ENCODE peak calls at places on chromosomes 11 and 22, in nine cellular contexts. C is MV-4-11; I is HAP-1; N is GM03348; Z is hippocampal formation; X is activated naive CD8-positive, alpha-beta T cell treated with anti-CD3 and anti-CD28 coated beads, Interleukin-2, amount 50 U/mL, for 16 hours; O is RCC 7860; K is B cell; S is SW480. H is an unnamed sample.

GRCh38 chr22:21446827-21447690 is 20.1 kb upstream of the TMEM191C start:
- DNase-seq in C (no peak), I (peak; percentile 5), N (no peak), Z (no peak), X (no peak), O (no peak), K (no peak), S (no peak), H (no peak)

GRCh38 chr11:95556342-95557151 is 233.0 kb downstream of the FAM76B start:
- DNase-seq in C (no peak), I (no peak), N (peak; percentile 27), Z (no peak), X (no peak), O (no peak), K (no peak), S (no peak), H (no peak)

GRCh38 chr11:112506852-112507251 is 246.2 kb upstream of the PLET1 start:
- DNase-seq in C (no peak), I (no peak), N (no peak), Z (no peak), X (no peak), O (no peak), K (no peak), S (no peak), H (no peak)

GRCh38 chr22:24289781-24290181 is 19.1 kb downstream of the SPECC1L start:
- DNase-seq in C (no peak), I (no peak), N (peak; percentile 24), Z (no peak), X (no peak), O (peak; percentile 52), K (no peak), S (no peak), H (no peak)

GRCh38 chr22:46269564-46269963 is 1.8 kb downstream of the TTC38 start:
- DNase-seq in C (no peak), I (no peak), N (no peak), Z (no peak), X (no peak), O (no peak), K (no peak), S (no peak), H (no peak)

GRCh38 chr22:24007253-24008021 is 2.2 kb upstream of the GSTT4 start:
- DNase-seq in C (no peak), I (no peak), N (no peak), Z (no peak), X (no peak), O (no peak), K (no peak), S (no peak), H (no peak)

GRCh38 chr11:64298966-64299846 is 952 bp upstream of the CATSPERZ start:
- DNase-seq in C (no peak), I (no peak), N (peak; percentile 58), Z (peak; percentile 64), X (no peak), O (no peak), K (peak; percentile 57), S (no peak), H (no peak)

GRCh38 chr11:44623716-44624491 is 58.4 kb downstream of the CD82 start:
- DNase-seq in C (no peak), I (no peak), N (no peak), Z (no peak), X (no peak), O (no peak), K (no peak), S (no peak), H (no peak)

GRCh38 chr11:132496341-132496740 is 1036.0 kb downstream of the OPCML start:
- DNase-seq in C (no peak), I (no peak), N (peak; percentile 62), Z (no peak), X (no peak), O (peak; percentile 44), K (no peak), S (no peak), H (no peak)

GRCh38 chr22:25159028-25159427 is 40.6 kb upstream of the CRYBB3 start:
- DNase-seq in C (peak; percentile 39), I (no peak), N (no peak), Z (no peak), X (no peak), O (no peak), K (no peak), S (no peak), H (no peak)

GRCh38 chr11:46565248-46565835 is 28.5 kb downstream of the AMBRA1 start:
- DNase-seq in C (no peak), I (no peak), N (no peak), Z (no peak), X (no peak), O (no peak), K (no peak), S (no peak), H (no peak)

GRCh38 chr11:6248248-6248647 is 9.4 kb downstream of the CNGA4 start:
- DNase-seq in C (no peak), I (no peak), N (peak; percentile 55), Z (no peak), X (no peak), O (no peak), K (no peak), S (no peak), H (no peak)

GRCh38 chr22:17969732-17970131 is 54.6 kb downstream of the MICAL3 start:
- DNase-seq in C (no peak), I (no peak), N (peak; percentile 67), Z (no peak), X (no peak), O (peak; percentile 69), K (no peak), S (no peak), H (no peak)

GRCh38 chr11:76153609-76153949 is 52.7 kb downstream of the WNT11 start:
- DNase-seq in C (no peak), I (no peak), N (peak; percentile 78), Z (no peak), X (no peak), O (no peak), K (no peak), S (no peak), H (peak; percentile 49)

GRCh38 chr22:37330200-37331033 is 48.1 kb downstream of the CYTH4 start:
- DNase-seq in C (peak; percentile 81), I (peak; percentile 92), N (peak; percentile 47), Z (no peak), X (no peak), O (peak; percentile 75), K (no peak), S (no peak), H (peak; percentile 88)

GRCh38 chr11:11849127-11849746 is 7.5 kb downstream of the USP47 start:
- DNase-seq in C (peak; percentile 84), I (peak; percentile 76), N (peak; percentile 33), Z (no peak), X (peak; percentile 11), O (peak; percentile 25), K (peak; percentile 47), S (peak; percentile 65), H (peak; percentile 60)

GRCh38 chr11:2791139-2791520 is 91.3 kb upstream of the KCNQ1OT1 start:
- DNase-seq in C (no peak), I (no peak), N (no peak), Z (no peak), X (no peak), O (no peak), K (no peak), S (no peak), H (no peak)

GRCh38 chr11:132032555-132032954 is 662.1 kb downstream of the NTM start:
- DNase-seq in C (no peak), I (no peak), N (peak; percentile 33), Z (no peak), X (no peak), O (no peak), K (no peak), S (no peak), H (no peak)

GRCh38 chr11:66559141-66559861 is 9.1 kb downstream of the CTSF start:
- DNase-seq in C (no peak), I (no peak), N (peak; percentile 51), Z (no peak), X (no peak), O (no peak), K (peak; percentile 75), S (no peak), H (no peak)

GRCh38 chr22:41919357-41920224 is 4.7 kb upstream of the SHISA8 start:
- DNase-seq in C (peak; percentile 99), I (no peak), N (peak; percentile 81), Z (no peak), X (no peak), O (no peak), K (peak; percentile 84), S (no peak), H (no peak)

GRCh38 chr22:23750374-23750743 is 553 bp downstream of the ZNF70 start:
- DNase-seq in C (no peak), I (no peak), N (no peak), Z (no peak), X (no peak), O (no peak), K (no peak), S (no peak), H (no peak)

GRCh38 chr22:25903294-25903693 is 161.3 kb downstream of the MYO18B start:
- DNase-seq in C (no peak), I (peak; percentile 61), N (no peak), Z (no peak), X (no peak), O (no peak), K (no peak), S (no peak), H (no peak)

GRCh38 chr22:37345863-37346514 is 63.7 kb downstream of the CYTH4 start:
- DNase-seq in C (no peak), I (no peak), N (peak; percentile 93), Z (no peak), X (no peak), O (peak; percentile 44), K (no peak), S (no peak), H (no peak)

GRCh38 chr11:16981651-16982194 is 32.5 kb downstream of the PLEKHA7 start:
- DNase-seq in C (no peak), I (peak; percentile 61), N (peak; percentile 22), Z (peak; percentile 78), X (no peak), O (no peak), K (no peak), S (peak; percentile 94), H (peak; percentile 93)

GRCh38 chr22:47307812-47308211 is 545.4 kb downstream of the TBC1D22A start:
- DNase-seq in C (no peak), I (no peak), N (no peak), Z (no peak), X (no peak), O (no peak), K (no peak), S (no peak), H (no peak)

GRCh38 chr22:30538280-30538679 is 8.3 kb downstream of the SEC14L6 start:
- DNase-seq in C (peak; percentile 28), I (no peak), N (no peak), Z (no peak), X (no peak), O (peak; percentile 25), K (no peak), S (no peak), H (no peak)

H was measured in HepG2.